ENCODE peak calls at places on chromosomes 16 and 17, in five cellular contexts. L is skeletal muscle cell; M is stimulated activated CD4-positive, alpha-beta T cell treated with anti-CD3 and anti-CD28 coated beads, TNF-alpha, amount 100 ng/mL, for 48 hours; W is KBM-7; T is NCI-H1092 treated with DMSO at 0.1 percent for 48 hours. B is an unnamed sample.

GRCh38 chr17:20925091-20925490 is 117.7 kb downstream of the USP22 start:
- DNase-seq in L (peak; percentile 15), T (no peak), M (no peak), W (no peak), B (no peak)

GRCh38 chr16:79076039-79076767 is 524.3 kb downstream of the MAF start:
- DNase-seq in M (peak; percentile 29), L (no peak), T (no peak), W (no peak), B (no peak)

GRCh38 chr16:14002416-14002815 is 68.7 kb upstream of the MRTFB start:
- DNase-seq in W (no peak), L (no peak), M (no peak), T (no peak), B (no peak)

GRCh38 chr16:76487411-76488064 is 210.3 kb downstream of the CNTNAP4 start:
- DNase-seq in T (no peak), M (no peak), L (no peak), W (no peak), B (no peak)

GRCh38 chr17:17191961-17192381 is 14.2 kb downstream of the PLD6 start:
- DNase-seq in M (no peak), W (no peak), L (no peak), T (no peak), B (no peak)

GRCh38 chr16:23245268-23245667 is 56.8 kb upstream of the SCNN1B start:
- DNase-seq in T (no peak), W (no peak), M (no peak), L (no peak), B (no peak)

GRCh38 chr16:56357765-56358322 is 67.5 kb downstream of the AMFR start:
- DNase-seq in T (no peak), W (no peak), L (no peak), M (no peak), B (no peak)

GRCh38 chr17:30928584-30928983 is 6.8 kb downstream of the ADAP2 start:
- DNase-seq in M (no peak), W (no peak), T (no peak), L (no peak), B (no peak)

GRCh38 chr17:71502443-71502842 is 618.4 kb upstream of the SOX9 start:
- DNase-seq in M (no peak), W (no peak), L (no peak), T (peak; percentile 3), B (no peak)